ENCODE peak calls at places on chromosomes 3 and 15, in five cellular contexts. One of them, this sample, is unnamed.

GRCh38 chr3:25664066-25664809 is 469 bp downstream of the TOP2B start:
- DNase-seq in astrocyte: peak
- DNase-seq in foreskin fibroblast: peak
- DNase-seq in HL-60: no peak
- DNase-seq in PC-3: peak
- DNase-seq in this sample: no peak

GRCh38 chr3:177481329-177481728 is 284.0 kb upstream of the TBL1XR1 start:
- DNase-seq in HL-60: no peak
- DNase-seq in foreskin fibroblast: no peak
- DNase-seq in astrocyte: no peak
- DNase-seq in PC-3: no peak
- DNase-seq in this sample: no peak

GRCh38 chr3:127751782-127752181 is 70.5 kb downstream of the MGLL start:
- DNase-seq in PC-3: no peak
- DNase-seq in foreskin fibroblast: no peak
- DNase-seq in HL-60: no peak
- DNase-seq in astrocyte: no peak
- DNase-seq in this sample: no peak

GRCh38 chr3:120693439-120694172 is 11.6 kb upstream of the HGD start:
- DNase-seq in astrocyte: peak
- DNase-seq in PC-3: peak
- DNase-seq in HL-60: no peak
- DNase-seq in foreskin fibroblast: peak
- DNase-seq in this sample: no peak

GRCh38 chr15:40092416-40093223 is 16.1 kb downstream of the BMF start:
- DNase-seq in astrocyte: peak
- DNase-seq in foreskin fibroblast: peak
- DNase-seq in HL-60: no peak
- DNase-seq in PC-3: no peak
- DNase-seq in this sample: peak

GRCh38 chr3:12182687-12183441 is 24.2 kb upstream of the TIMP4 start:
- DNase-seq in foreskin fibroblast: no peak
- DNase-seq in PC-3: no peak
- DNase-seq in HL-60: no peak
- DNase-seq in astrocyte: no peak
- DNase-seq in this sample: no peak

GRCh38 chr3:118846176-118846575 is 188.5 kb downstream of the IGSF11 start:
- DNase-seq in foreskin fibroblast: no peak
- DNase-seq in HL-60: no peak
- DNase-seq in PC-3: no peak
- DNase-seq in astrocyte: no peak
- DNase-seq in this sample: no peak

GRCh38 chr15:101060576-101061551 is 141.7 kb downstream of the LRRK1 start:
- DNase-seq in PC-3: no peak
- DNase-seq in foreskin fibroblast: no peak
- DNase-seq in HL-60: no peak
- DNase-seq in astrocyte: no peak
- DNase-seq in this sample: no peak

GRCh38 chr3:185318136-185318535 is 44.8 kb upstream of the MAP3K13 start:
- DNase-seq in PC-3: peak
- DNase-seq in foreskin fibroblast: no peak
- DNase-seq in HL-60: no peak
- DNase-seq in astrocyte: peak
- DNase-seq in this sample: peak

GRCh38 chr3:169746924-169747323 is 17.9 kb downstream of the TERC start:
- DNase-seq in PC-3: no peak
- DNase-seq in foreskin fibroblast: no peak
- DNase-seq in astrocyte: no peak
- DNase-seq in HL-60: no peak
- DNase-seq in this sample: no peak

GRCh38 chr3:160343132-160343531 is 55.9 kb downstream of the IFT80 start:
- DNase-seq in HL-60: peak
- DNase-seq in astrocyte: peak
- DNase-seq in PC-3: peak
- DNase-seq in foreskin fibroblast: peak
- DNase-seq in this sample: no peak

GRCh38 chr15:60780147-60780546 is 301.2 kb upstream of the ICE2 start:
- DNase-seq in HL-60: no peak
- DNase-seq in PC-3: no peak
- DNase-seq in astrocyte: no peak
- DNase-seq in foreskin fibroblast: peak
- DNase-seq in this sample: no peak

GRCh38 chr15:43465105-43465504 is 27.9 kb downstream of the TP53BP1 start:
- DNase-seq in astrocyte: peak
- DNase-seq in PC-3: peak
- DNase-seq in HL-60: no peak
- DNase-seq in foreskin fibroblast: peak
- DNase-seq in this sample: peak

GRCh38 chr3:99250272-99250671 is 348.8 kb upstream of the DCBLD2 start:
- DNase-seq in PC-3: peak
- DNase-seq in astrocyte: peak
- DNase-seq in HL-60: no peak
- DNase-seq in foreskin fibroblast: peak
- DNase-seq in this sample: peak

GRCh38 chr3:13863422-13863821 is 16.4 kb downstream of the WNT7A start:
- DNase-seq in foreskin fibroblast: no peak
- DNase-seq in PC-3: no peak
- DNase-seq in astrocyte: no peak
- DNase-seq in HL-60: no peak
- DNase-seq in this sample: no peak

GRCh38 chr3:89300519-89300918 is 193.1 kb downstream of the EPHA3 start:
- DNase-seq in PC-3: peak
- DNase-seq in astrocyte: peak
- DNase-seq in HL-60: no peak
- DNase-seq in foreskin fibroblast: peak
- DNase-seq in this sample: no peak

GRCh38 chr3:69738859-69739203 is 433 bp upstream of the MITF start:
- DNase-seq in HL-60: no peak
- DNase-seq in PC-3: peak
- DNase-seq in foreskin fibroblast: no peak
- DNase-seq in astrocyte: no peak
- DNase-seq in this sample: no peak

GRCh38 chr3:15989419-15989818 is 185.1 kb upstream of the GALNT15 start:
- DNase-seq in PC-3: peak
- DNase-seq in foreskin fibroblast: no peak
- DNase-seq in astrocyte: no peak
- DNase-seq in HL-60: no peak
- DNase-seq in this sample: no peak

GRCh38 chr3:129615751-129616281 is 9.3 kb upstream of the PLXND1 start:
- DNase-seq in foreskin fibroblast: no peak
- DNase-seq in astrocyte: no peak
- DNase-seq in PC-3: no peak
- DNase-seq in HL-60: no peak
- DNase-seq in this sample: no peak

GRCh38 chr3:30145281-30145680 is 461.1 kb upstream of the TGFBR2 start:
- DNase-seq in HL-60: no peak
- DNase-seq in PC-3: peak
- DNase-seq in astrocyte: no peak
- DNase-seq in foreskin fibroblast: peak
- DNase-seq in this sample: no peak

GRCh38 chr3:119810018-119810435 is 28.1 kb downstream of the NR1I2 start:
- DNase-seq in astrocyte: peak
- DNase-seq in HL-60: peak
- DNase-seq in foreskin fibroblast: peak
- DNase-seq in PC-3: no peak
- DNase-seq in this sample: no peak

GRCh38 chr3:125957674-125958510 is 11.1 kb upstream of the ROPN1B start:
- DNase-seq in HL-60: no peak
- DNase-seq in foreskin fibroblast: no peak
- DNase-seq in astrocyte: no peak
- DNase-seq in PC-3: no peak
- DNase-seq in this sample: no peak

GRCh38 chr3:71217640-71218222 is 365.8 kb downstream of the FOXP1 start:
- DNase-seq in astrocyte: no peak
- DNase-seq in HL-60: no peak
- DNase-seq in PC-3: no peak
- DNase-seq in foreskin fibroblast: no peak
- DNase-seq in this sample: no peak

GRCh38 chr15:62782100-62782791 is 260.3 kb upstream of the TPM1 start:
- DNase-seq in PC-3: peak
- DNase-seq in HL-60: peak
- DNase-seq in astrocyte: peak
- DNase-seq in foreskin fibroblast: peak
- DNase-seq in this sample: no peak

GRCh38 chr15:99537344-99537743 is 28.4 kb upstream of the MEF2A start:
- DNase-seq in HL-60: no peak
- DNase-seq in foreskin fibroblast: peak
- DNase-seq in astrocyte: peak
- DNase-seq in PC-3: no peak
- DNase-seq in this sample: no peak

GRCh38 chr3:117519776-117520175 is 810.2 kb downstream of the TUSC7 start:
- DNase-seq in foreskin fibroblast: no peak
- DNase-seq in astrocyte: no peak
- DNase-seq in HL-60: no peak
- DNase-seq in PC-3: no peak
- DNase-seq in this sample: no peak

GRCh38 chr3:71389191-71389590 is 194.3 kb downstream of the FOXP1 start:
- DNase-seq in foreskin fibroblast: no peak
- DNase-seq in PC-3: no peak
- DNase-seq in astrocyte: no peak
- DNase-seq in HL-60: no peak
- DNase-seq in this sample: no peak

GRCh38 chr3:38916706-38917105 is 100.7 kb upstream of the SCN10A start:
- DNase-seq in PC-3: no peak
- DNase-seq in astrocyte: peak
- DNase-seq in HL-60: no peak
- DNase-seq in foreskin fibroblast: no peak
- DNase-seq in this sample: peak

GRCh38 chr3:189841474-189842205 is 210.5 kb downstream of the TP63 start:
- DNase-seq in foreskin fibroblast: peak
- DNase-seq in PC-3: peak
- DNase-seq in HL-60: no peak
- DNase-seq in astrocyte: peak
- DNase-seq in this sample: peak

GRCh38 chr3:45071075-45071474 is 45.0 kb downstream of the CLEC3B start:
- DNase-seq in astrocyte: no peak
- DNase-seq in foreskin fibroblast: no peak
- DNase-seq in PC-3: no peak
- DNase-seq in HL-60: no peak
- DNase-seq in this sample: no peak

DNA sequence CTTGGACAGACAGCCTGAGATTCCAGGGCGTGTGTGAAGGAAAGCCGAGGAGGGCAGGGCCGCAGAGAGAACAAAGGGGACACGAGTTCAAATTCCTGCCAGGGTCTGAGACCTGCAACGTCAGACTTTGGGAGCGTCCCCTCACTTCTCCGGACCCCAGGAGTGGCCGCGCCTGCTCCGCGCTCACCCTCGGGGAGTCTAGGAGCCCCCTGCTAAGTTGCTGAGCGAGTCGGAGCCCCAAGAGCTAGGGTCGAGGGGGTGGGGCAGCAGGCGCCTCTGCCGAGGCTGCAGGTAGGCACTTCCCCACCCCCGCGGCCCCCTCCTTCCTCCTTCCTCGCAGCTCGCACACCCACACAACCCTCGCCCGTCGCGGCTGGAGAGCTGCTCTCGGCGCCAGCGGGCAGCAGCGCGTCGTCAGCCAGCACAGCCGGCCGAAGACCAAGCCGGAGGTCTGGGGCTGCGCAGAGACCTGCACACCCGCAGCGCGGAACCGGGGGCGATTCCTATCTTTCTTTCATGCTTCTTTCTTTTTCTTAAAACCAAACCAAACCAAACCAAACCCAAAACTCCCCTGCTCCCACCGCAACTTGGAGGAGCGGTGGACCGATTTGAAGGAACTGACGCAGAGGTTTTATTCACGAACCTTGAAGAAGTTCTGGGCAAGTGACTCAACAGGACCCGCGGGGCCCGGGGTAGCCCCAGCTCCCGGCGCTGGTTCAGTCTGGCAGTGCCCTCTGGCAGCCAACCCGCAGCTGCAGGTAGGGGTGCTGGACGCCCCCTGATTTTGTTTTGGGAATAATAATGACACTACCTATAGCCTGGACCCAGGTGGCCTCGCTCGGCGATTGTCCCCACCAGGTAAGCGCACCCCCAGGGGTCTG is at the start of gene ANKRD34C:
- DNase-seq in foreskin fibroblast: no peak
- DNase-seq in astrocyte: no peak
- DNase-seq in PC-3: no peak
- DNase-seq in HL-60: no peak
- DNase-seq in this sample: no peak
- H3K4me3 ChIP-seq in foreskin fibroblast: no peak
- H3K4me3 ChIP-seq in astrocyte: no peak
- H3K4me3 ChIP-seq in PC-3: no peak
- H3K4me3 ChIP-seq in HL-60: no peak
- H3K4me3 ChIP-seq in this sample: no peak

DNA sequence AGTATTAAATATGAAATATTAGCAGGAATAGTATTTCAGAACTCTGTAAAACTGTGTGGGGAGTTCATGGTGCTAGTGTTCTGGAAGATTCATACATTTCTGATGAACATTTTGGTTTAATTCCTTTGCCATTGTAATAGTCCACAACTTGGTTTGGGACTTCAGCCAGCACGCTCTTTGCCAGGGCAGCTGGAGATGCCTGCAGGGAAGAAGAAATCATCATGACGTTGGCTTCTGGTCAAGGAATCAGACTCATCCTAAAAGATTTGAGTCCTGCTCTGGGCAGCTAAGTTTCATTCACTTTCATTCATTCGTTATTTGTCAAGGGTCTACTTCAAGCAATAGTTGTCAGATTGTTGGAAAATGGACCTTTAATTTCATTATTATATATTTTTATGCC is 32.4 kb upstream of the MRPL3 start:
- DNase-seq in foreskin fibroblast: peak
- DNase-seq in HL-60: no peak
- DNase-seq in astrocyte: peak
- DNase-seq in PC-3: peak
- DNase-seq in this sample: peak
- TF ChIP-seq CTCF in foreskin fibroblast: no peak
- TF ChIP-seq CTCF in HL-60: no peak
- TF ChIP-seq CTCF in astrocyte: no peak
- TF ChIP-seq CTCF in PC-3: no peak
- TF ChIP-seq CTCF in this sample: no peak

GRCh38 chr15:94253742-94254141 is 22.4 kb downstream of the MCTP2 start:
- DNase-seq in HL-60: no peak
- DNase-seq in astrocyte: no peak
- DNase-seq in foreskin fibroblast: no peak
- DNase-seq in PC-3: no peak
- DNase-seq in this sample: no peak
- H3K4me3 ChIP-seq in HL-60: no peak
- H3K4me3 ChIP-seq in astrocyte: no peak
- H3K4me3 ChIP-seq in foreskin fibroblast: no peak
- H3K4me3 ChIP-seq in PC-3: peak
- H3K4me3 ChIP-seq in this sample: no peak

GRCh38 chr3:148202386-148202785 is 495.3 kb upstream of the AGTR1 start:
- DNase-seq in astrocyte: no peak
- DNase-seq in HL-60: no peak
- DNase-seq in PC-3: no peak
- DNase-seq in foreskin fibroblast: no peak
- DNase-seq in this sample: no peak
- TF ChIP-seq CTCF in astrocyte: no peak
- TF ChIP-seq CTCF in HL-60: peak
- TF ChIP-seq CTCF in PC-3: peak
- TF ChIP-seq CTCF in foreskin fibroblast: no peak
- TF ChIP-seq CTCF in this sample: no peak

GRCh38 chr15:89090791-89091666 is 2.8 kb downstream of the ABHD2 start:
- DNase-seq in HL-60: peak
- DNase-seq in PC-3: peak
- DNase-seq in foreskin fibroblast: peak
- DNase-seq in astrocyte: peak
- DNase-seq in this sample: peak
- H3K4me3 ChIP-seq in HL-60: peak
- H3K4me3 ChIP-seq in PC-3: peak
- H3K4me3 ChIP-seq in foreskin fibroblast: peak
- H3K4me3 ChIP-seq in astrocyte: peak
- H3K4me3 ChIP-seq in this sample: no peak

GRCh38 chr3:50212502-50212901 is 7.4 kb downstream of the SLC38A3 start:
- DNase-seq in HL-60: no peak
- DNase-seq in PC-3: no peak
- DNase-seq in astrocyte: no peak
- DNase-seq in foreskin fibroblast: no peak
- DNase-seq in this sample: no peak
- TF ChIP-seq CTCF in HL-60: no peak
- TF ChIP-seq CTCF in PC-3: no peak
- TF ChIP-seq CTCF in astrocyte: no peak
- TF ChIP-seq CTCF in foreskin fibroblast: no peak
- TF ChIP-seq CTCF in this sample: no peak